ENCODE peak calls at places on chromosomes 3 and 15, in eight cellular contexts. One of them, this sample, is unnamed.

GRCh38 chr15:91853501-91853967 is at the start of gene SLCO3A1:
- DNase-seq in NCI-H1417: peak
- DNase-seq in breast epithelium: peak
- DNase-seq in heart right ventricle: peak
- DNase-seq in activated CD8-positive, alpha-beta T cell treated with anti-CD3 and anti-CD28 coated beads for 36 hours: peak
- DNase-seq in activated T-cell treated with anti-CD3 and anti-CD28 coated beads for 1 hour: peak
- DNase-seq in naive thymus-derived CD8-positive, alpha-beta T cell: no peak
- DNase-seq in activated naive CD4-positive, alpha-beta T cell treated with anti-CD3 and anti-CD28 coated beads, Interleukin-2, amount 50 U/mL, for 72 hours: peak
- DNase-seq in this sample: peak

GRCh38 chr3:161607056-161607455 is 110.4 kb downstream of the OTOL1 start:
- DNase-seq in activated naive CD4-positive, alpha-beta T cell treated with anti-CD3 and anti-CD28 coated beads, Interleukin-2, amount 50 U/mL, for 72 hours: no peak
- DNase-seq in NCI-H1417: no peak
- DNase-seq in heart right ventricle: no peak
- DNase-seq in naive thymus-derived CD8-positive, alpha-beta T cell: no peak
- DNase-seq in activated T-cell treated with anti-CD3 and anti-CD28 coated beads for 1 hour: no peak
- DNase-seq in breast epithelium: no peak
- DNase-seq in activated CD8-positive, alpha-beta T cell treated with anti-CD3 and anti-CD28 coated beads for 36 hours: no peak
- DNase-seq in this sample: no peak

GRCh38 chr15:94722025-94722636 is 490.8 kb downstream of the MCTP2 start:
- DNase-seq in NCI-H1417: no peak
- DNase-seq in activated T-cell treated with anti-CD3 and anti-CD28 coated beads for 1 hour: no peak
- DNase-seq in heart right ventricle: no peak
- DNase-seq in activated CD8-positive, alpha-beta T cell treated with anti-CD3 and anti-CD28 coated beads for 36 hours: no peak
- DNase-seq in activated naive CD4-positive, alpha-beta T cell treated with anti-CD3 and anti-CD28 coated beads, Interleukin-2, amount 50 U/mL, for 72 hours: no peak
- DNase-seq in naive thymus-derived CD8-positive, alpha-beta T cell: no peak
- DNase-seq in breast epithelium: no peak
- DNase-seq in this sample: no peak

GRCh38 chr3:127735767-127736693 is 63.3 kb downstream of the ABTB1 start:
- DNase-seq in activated T-cell treated with anti-CD3 and anti-CD28 coated beads for 1 hour: no peak
- DNase-seq in NCI-H1417: no peak
- DNase-seq in heart right ventricle: no peak
- DNase-seq in activated naive CD4-positive, alpha-beta T cell treated with anti-CD3 and anti-CD28 coated beads, Interleukin-2, amount 50 U/mL, for 72 hours: no peak
- DNase-seq in naive thymus-derived CD8-positive, alpha-beta T cell: no peak
- DNase-seq in breast epithelium: no peak
- DNase-seq in activated CD8-positive, alpha-beta T cell treated with anti-CD3 and anti-CD28 coated beads for 36 hours: no peak
- DNase-seq in this sample: peak

GRCh38 chr3:111338059-111338698 is 203.8 kb upstream of the CD96 start:
- DNase-seq in activated naive CD4-positive, alpha-beta T cell treated with anti-CD3 and anti-CD28 coated beads, Interleukin-2, amount 50 U/mL, for 72 hours: no peak
- DNase-seq in NCI-H1417: peak
- DNase-seq in heart right ventricle: no peak
- DNase-seq in activated T-cell treated with anti-CD3 and anti-CD28 coated beads for 1 hour: peak
- DNase-seq in breast epithelium: no peak
- DNase-seq in activated CD8-positive, alpha-beta T cell treated with anti-CD3 and anti-CD28 coated beads for 36 hours: peak
- DNase-seq in naive thymus-derived CD8-positive, alpha-beta T cell: peak
- DNase-seq in this sample: peak

GRCh38 chr3:16513141-16514020 is at the start of gene RFTN1:
- DNase-seq in heart right ventricle: peak
- DNase-seq in activated T-cell treated with anti-CD3 and anti-CD28 coated beads for 1 hour: peak
- DNase-seq in activated naive CD4-positive, alpha-beta T cell treated with anti-CD3 and anti-CD28 coated beads, Interleukin-2, amount 50 U/mL, for 72 hours: peak
- DNase-seq in naive thymus-derived CD8-positive, alpha-beta T cell: peak
- DNase-seq in NCI-H1417: peak
- DNase-seq in activated CD8-positive, alpha-beta T cell treated with anti-CD3 and anti-CD28 coated beads for 36 hours: peak
- DNase-seq in breast epithelium: no peak
- DNase-seq in this sample: peak

GRCh38 chr15:68791431-68792283 is 29.0 kb downstream of the ANP32A start:
- DNase-seq in activated T-cell treated with anti-CD3 and anti-CD28 coated beads for 1 hour: peak
- DNase-seq in heart right ventricle: no peak
- DNase-seq in NCI-H1417: no peak
- DNase-seq in breast epithelium: no peak
- DNase-seq in activated naive CD4-positive, alpha-beta T cell treated with anti-CD3 and anti-CD28 coated beads, Interleukin-2, amount 50 U/mL, for 72 hours: peak
- DNase-seq in activated CD8-positive, alpha-beta T cell treated with anti-CD3 and anti-CD28 coated beads for 36 hours: peak
- DNase-seq in naive thymus-derived CD8-positive, alpha-beta T cell: peak
- DNase-seq in this sample: no peak

GRCh38 chr3:36991923-36992805 is 767 bp downstream of the EPM2AIP1 start:
- DNase-seq in breast epithelium: no peak
- DNase-seq in activated T-cell treated with anti-CD3 and anti-CD28 coated beads for 1 hour: no peak
- DNase-seq in activated naive CD4-positive, alpha-beta T cell treated with anti-CD3 and anti-CD28 coated beads, Interleukin-2, amount 50 U/mL, for 72 hours: no peak
- DNase-seq in NCI-H1417: no peak
- DNase-seq in activated CD8-positive, alpha-beta T cell treated with anti-CD3 and anti-CD28 coated beads for 36 hours: peak
- DNase-seq in naive thymus-derived CD8-positive, alpha-beta T cell: no peak
- DNase-seq in heart right ventricle: no peak
- DNase-seq in this sample: peak

GRCh38 chr15:48800811-48801460 is 9.9 kb downstream of the CEP152 start:
- DNase-seq in activated CD8-positive, alpha-beta T cell treated with anti-CD3 and anti-CD28 coated beads for 36 hours: no peak
- DNase-seq in heart right ventricle: no peak
- DNase-seq in breast epithelium: no peak
- DNase-seq in activated naive CD4-positive, alpha-beta T cell treated with anti-CD3 and anti-CD28 coated beads, Interleukin-2, amount 50 U/mL, for 72 hours: no peak
- DNase-seq in activated T-cell treated with anti-CD3 and anti-CD28 coated beads for 1 hour: no peak
- DNase-seq in NCI-H1417: no peak
- DNase-seq in naive thymus-derived CD8-positive, alpha-beta T cell: no peak
- DNase-seq in this sample: peak

GRCh38 chr15:42367041-42367440 is 7.7 kb downstream of the CAPN3 start:
- DNase-seq in naive thymus-derived CD8-positive, alpha-beta T cell: no peak
- DNase-seq in NCI-H1417: no peak
- DNase-seq in activated CD8-positive, alpha-beta T cell treated with anti-CD3 and anti-CD28 coated beads for 36 hours: no peak
- DNase-seq in activated naive CD4-positive, alpha-beta T cell treated with anti-CD3 and anti-CD28 coated beads, Interleukin-2, amount 50 U/mL, for 72 hours: no peak
- DNase-seq in activated T-cell treated with anti-CD3 and anti-CD28 coated beads for 1 hour: no peak
- DNase-seq in breast epithelium: no peak
- DNase-seq in heart right ventricle: no peak
- DNase-seq in this sample: peak

GRCh38 chr3:146163584-146163983 is 2.6 kb upstream of the PLOD2 start:
- DNase-seq in activated CD8-positive, alpha-beta T cell treated with anti-CD3 and anti-CD28 coated beads for 36 hours: no peak
- DNase-seq in breast epithelium: no peak
- DNase-seq in NCI-H1417: no peak
- DNase-seq in activated T-cell treated with anti-CD3 and anti-CD28 coated beads for 1 hour: no peak
- DNase-seq in activated naive CD4-positive, alpha-beta T cell treated with anti-CD3 and anti-CD28 coated beads, Interleukin-2, amount 50 U/mL, for 72 hours: no peak
- DNase-seq in heart right ventricle: no peak
- DNase-seq in naive thymus-derived CD8-positive, alpha-beta T cell: no peak
- DNase-seq in this sample: peak

GRCh38 chr3:195925746-195926145 is 17.4 kb upstream of the TNK2 start:
- DNase-seq in naive thymus-derived CD8-positive, alpha-beta T cell: no peak
- DNase-seq in activated naive CD4-positive, alpha-beta T cell treated with anti-CD3 and anti-CD28 coated beads, Interleukin-2, amount 50 U/mL, for 72 hours: no peak
- DNase-seq in activated CD8-positive, alpha-beta T cell treated with anti-CD3 and anti-CD28 coated beads for 36 hours: no peak
- DNase-seq in NCI-H1417: no peak
- DNase-seq in heart right ventricle: no peak
- DNase-seq in activated T-cell treated with anti-CD3 and anti-CD28 coated beads for 1 hour: no peak
- DNase-seq in breast epithelium: no peak
- DNase-seq in this sample: no peak

GRCh38 chr3:32399030-32399620 is 7.5 kb downstream of the CMTM7 start:
- DNase-seq in NCI-H1417: no peak
- DNase-seq in activated naive CD4-positive, alpha-beta T cell treated with anti-CD3 and anti-CD28 coated beads, Interleukin-2, amount 50 U/mL, for 72 hours: no peak
- DNase-seq in activated CD8-positive, alpha-beta T cell treated with anti-CD3 and anti-CD28 coated beads for 36 hours: peak
- DNase-seq in naive thymus-derived CD8-positive, alpha-beta T cell: peak
- DNase-seq in activated T-cell treated with anti-CD3 and anti-CD28 coated beads for 1 hour: no peak
- DNase-seq in heart right ventricle: no peak
- DNase-seq in breast epithelium: no peak
- DNase-seq in this sample: peak

GRCh38 chr15:31470756-31471155 is 144.1 kb downstream of the KLF13 start:
- DNase-seq in activated T-cell treated with anti-CD3 and anti-CD28 coated beads for 1 hour: no peak
- DNase-seq in NCI-H1417: no peak
- DNase-seq in breast epithelium: no peak
- DNase-seq in activated naive CD4-positive, alpha-beta T cell treated with anti-CD3 and anti-CD28 coated beads, Interleukin-2, amount 50 U/mL, for 72 hours: no peak
- DNase-seq in activated CD8-positive, alpha-beta T cell treated with anti-CD3 and anti-CD28 coated beads for 36 hours: no peak
- DNase-seq in heart right ventricle: no peak
- DNase-seq in naive thymus-derived CD8-positive, alpha-beta T cell: no peak
- DNase-seq in this sample: no peak

GRCh38 chr15:74252291-74253080 is 16.4 kb downstream of the CCDC33 start:
- DNase-seq in naive thymus-derived CD8-positive, alpha-beta T cell: no peak
- DNase-seq in activated naive CD4-positive, alpha-beta T cell treated with anti-CD3 and anti-CD28 coated beads, Interleukin-2, amount 50 U/mL, for 72 hours: no peak
- DNase-seq in activated T-cell treated with anti-CD3 and anti-CD28 coated beads for 1 hour: no peak
- DNase-seq in activated CD8-positive, alpha-beta T cell treated with anti-CD3 and anti-CD28 coated beads for 36 hours: no peak
- DNase-seq in heart right ventricle: no peak
- DNase-seq in breast epithelium: no peak
- DNase-seq in NCI-H1417: no peak
- DNase-seq in this sample: peak

GRCh38 chr15:40873625-40874561 is at the start of gene RHOV:
- DNase-seq in activated CD8-positive, alpha-beta T cell treated with anti-CD3 and anti-CD28 coated beads for 36 hours: peak
- DNase-seq in NCI-H1417: no peak
- DNase-seq in breast epithelium: peak
- DNase-seq in activated naive CD4-positive, alpha-beta T cell treated with anti-CD3 and anti-CD28 coated beads, Interleukin-2, amount 50 U/mL, for 72 hours: no peak
- DNase-seq in activated T-cell treated with anti-CD3 and anti-CD28 coated beads for 1 hour: peak
- DNase-seq in naive thymus-derived CD8-positive, alpha-beta T cell: peak
- DNase-seq in heart right ventricle: peak
- DNase-seq in this sample: peak

GRCh38 chr3:12423918-12424634 is 60.2 kb upstream of the TSEN2 start:
- DNase-seq in NCI-H1417: no peak
- DNase-seq in heart right ventricle: no peak
- DNase-seq in activated T-cell treated with anti-CD3 and anti-CD28 coated beads for 1 hour: no peak
- DNase-seq in activated naive CD4-positive, alpha-beta T cell treated with anti-CD3 and anti-CD28 coated beads, Interleukin-2, amount 50 U/mL, for 72 hours: no peak
- DNase-seq in naive thymus-derived CD8-positive, alpha-beta T cell: no peak
- DNase-seq in breast epithelium: no peak
- DNase-seq in activated CD8-positive, alpha-beta T cell treated with anti-CD3 and anti-CD28 coated beads for 36 hours: peak
- DNase-seq in this sample: no peak

GRCh38 chr15:67380921-67381320 is 126.3 kb downstream of the IQCH start:
- DNase-seq in naive thymus-derived CD8-positive, alpha-beta T cell: no peak
- DNase-seq in breast epithelium: no peak
- DNase-seq in activated naive CD4-positive, alpha-beta T cell treated with anti-CD3 and anti-CD28 coated beads, Interleukin-2, amount 50 U/mL, for 72 hours: no peak
- DNase-seq in activated T-cell treated with anti-CD3 and anti-CD28 coated beads for 1 hour: no peak
- DNase-seq in NCI-H1417: no peak
- DNase-seq in activated CD8-positive, alpha-beta T cell treated with anti-CD3 and anti-CD28 coated beads for 36 hours: no peak
- DNase-seq in heart right ventricle: no peak
- DNase-seq in this sample: no peak

GRCh38 chr3:3429841-3430240 is 250.3 kb upstream of the CRBN start:
- DNase-seq in naive thymus-derived CD8-positive, alpha-beta T cell: no peak
- DNase-seq in NCI-H1417: no peak
- DNase-seq in heart right ventricle: no peak
- DNase-seq in activated CD8-positive, alpha-beta T cell treated with anti-CD3 and anti-CD28 coated beads for 36 hours: no peak
- DNase-seq in activated T-cell treated with anti-CD3 and anti-CD28 coated beads for 1 hour: no peak
- DNase-seq in breast epithelium: no peak
- DNase-seq in activated naive CD4-positive, alpha-beta T cell treated with anti-CD3 and anti-CD28 coated beads, Interleukin-2, amount 50 U/mL, for 72 hours: no peak
- DNase-seq in this sample: no peak

This sample was measured in AG10803.